ENCODE peak calls at places on chromosomes 11 and 22, in five cellular contexts. N is breast epithelium, Z is NCI-H1092 treated with DMSO at 0.1 percent for 48 hours, Q is DMS79, H is LHCN-M2. V is an unnamed sample.

GRCh38 chr11:93694109-93694508 is 32.6 kb downstream of the CEP295 start:
- DNase-seq in N (no peak), H (no peak), Q (no peak), Z (no peak), V (no peak)

GRCh38 chr22:22884888-22885840 is 2.5 kb upstream of the IGLL5 start:
- DNase-seq in N (peak; percentile 14), Z (no peak), H (peak; percentile 8), Q (no peak), V (no peak)

GRCh38 chr22:43733138-43733537 is 79.0 kb downstream of the EFCAB6 start:
- DNase-seq in Q (no peak), Z (no peak), N (no peak), H (no peak), V (no peak)

GRCh38 chr11:94141511-94142307 is 13.1 kb downstream of the PANX1 start:
- DNase-seq in H (no peak), Z (no peak), N (no peak), Q (no peak), V (no peak)

GRCh38 chr11:80122211-80122610 is 681.4 kb upstream of the TENM4 start:
- DNase-seq in H (no peak), Q (no peak), Z (no peak), N (no peak), V (no peak)

GRCh38 chr11:117872962-117873827 is 3.3 kb downstream of the FXYD6 start:
- DNase-seq in Q (no peak), N (no peak), H (no peak), Z (no peak), V (no peak)

GRCh38 chr11:63610604-63611394 is 3.4 kb downstream of the PLAAT3 start:
- DNase-seq in Q (no peak), H (no peak), Z (peak; percentile 11), N (no peak), V (no peak)

GRCh38 chr11:73416711-73417265 is 40.6 kb downstream of the RELT start:
- DNase-seq in H (no peak), Z (no peak), Q (no peak), N (no peak), V (peak; percentile 11)

GRCh38 chr11:120871924-120872323 is 152.0 kb upstream of the TBCEL start:
- DNase-seq in H (no peak), N (no peak), Q (no peak), Z (no peak), V (no peak)

GRCh38 chr11:44740967-44741366 is 14.2 kb downstream of the TSPAN18 start:
- DNase-seq in H (no peak), Z (no peak), Q (no peak), N (no peak), V (no peak)

GRCh38 chr11:71080239-71081097 is 171.9 kb downstream of the SHANK2 start:
- DNase-seq in H (peak; percentile 64), Q (peak; percentile 85), N (peak; percentile 27), Z (peak; percentile 94), V (peak; percentile 52)

GRCh38 chr11:134386945-134387344 is 25.1 kb downstream of the B3GAT1 start:
- DNase-seq in Q (no peak), N (no peak), H (no peak), Z (no peak), V (no peak)

GRCh38 chr11:59247535-59248227 is 35.0 kb upstream of the MPEG1 start:
- DNase-seq in Q (peak; percentile 25), H (peak; percentile 25), N (no peak), Z (no peak), V (peak; percentile 57)

GRCh38 chr11:76918941-76919386 is 58.2 kb downstream of the ACER3 start:
- DNase-seq in Q (peak; percentile 54), H (peak; percentile 62), N (no peak), Z (peak; percentile 72), V (peak; percentile 9)

GRCh38 chr11:93821617-93822016 is 28.8 kb downstream of the VSTM5 start:
- DNase-seq in H (no peak), Q (no peak), N (no peak), Z (no peak), V (no peak)

GRCh38 chr11:36718481-36718880 is 120.4 kb upstream of the RAG2 start:
- DNase-seq in N (no peak), Z (no peak), Q (no peak), H (no peak), V (no peak)

GRCh38 chr11:102630598-102631448 is 5.7 kb upstream of the MMP20 start:
- DNase-seq in Q (no peak), H (peak; percentile 20), N (no peak), Z (no peak), V (no peak)

GRCh38 chr11:129743029-129743846 is 72.4 kb upstream of the TMEM45B start:
- DNase-seq in Z (no peak), Q (no peak), H (no peak), N (no peak), V (no peak)

GRCh38 chr11:120431633-120432032 is 79.9 kb upstream of the GRIK4 start:
- DNase-seq in H (peak; percentile 87), Q (no peak), N (no peak), Z (no peak), V (peak; percentile 74)

GRCh38 chr11:71489311-71490043 is 36.5 kb downstream of the NADSYN1 start:
- DNase-seq in Q (no peak), H (no peak), Z (no peak), N (no peak), V (peak; percentile 74)

GRCh38 chr22:35450824-35451541 is 51.0 kb downstream of the MCM5 start:
- DNase-seq in Q (no peak), H (no peak), Z (no peak), N (no peak), V (no peak)

GRCh38 chr22:23856721-23857605 is 712 bp upstream of the SLC2A11 start:
- DNase-seq in Q (peak; percentile 31), N (peak; percentile 48), H (peak; percentile 33), Z (peak; percentile 76), V (no peak)

GRCh38 chr11:6099577-6099976 is 7.9 kb upstream of the OR56B4 start:
- DNase-seq in N (no peak), H (no peak), Q (no peak), Z (no peak), V (no peak)

GRCh38 chr11:68031136-68031459 is 617 bp downstream of the NDUFS8 start:
- DNase-seq in H (no peak), N (no peak), Z (no peak), Q (no peak), V (no peak)

GRCh38 chr11:103091441-103091809 is 535 bp downstream of the DCUN1D5 start:
- DNase-seq in Q (peak; percentile 60), H (peak; percentile 29), N (no peak), Z (peak; percentile 38), V (no peak)

GRCh38 chr11:94171693-94172440 is 43.2 kb downstream of the PANX1 start:
- DNase-seq in N (no peak), Q (no peak), Z (no peak), H (peak; percentile 54), V (no peak)

GRCh38 chr11:35629914-35630313 is 11.7 kb downstream of the FJX1 start:
- DNase-seq in N (no peak), H (peak; percentile 99), Z (no peak), Q (no peak), V (peak; percentile 99)

GRCh38 chr11:126061707-126062678 is 673 bp downstream of the CDON start:
- DNase-seq in N (no peak), Q (peak; percentile 78), H (peak; percentile 58), Z (peak; percentile 82), V (peak; percentile 45)

GRCh38 chr22:44413211-44413610 is 84.8 kb downstream of the RTL6 start:
- DNase-seq in H (no peak), Z (no peak), N (no peak), Q (no peak), V (no peak)

GRCh38 chr11:106514706-106515105 is 437.2 kb downstream of the AASDHPPT start:
- DNase-seq in H (no peak), N (no peak), Z (no peak), Q (no peak), V (no peak)

GRCh38 chr22:27840436-27840835 is 38.9 kb upstream of the MN1 start:
- DNase-seq in N (no peak), Z (no peak), H (no peak), Q (no peak), V (no peak)

GRCh38 chr11:109026891-109027489 is 362.1 kb downstream of the DDX10 start:
- DNase-seq in N (no peak), H (peak; percentile 75), Q (no peak), Z (no peak), V (peak; percentile 27)

GRCh38 chr22:30044369-30044768 is 35.9 kb upstream of the HORMAD2 start:
- DNase-seq in Q (peak; percentile 67), H (peak; percentile 84), Z (peak; percentile 2), N (peak; percentile 53), V (peak; percentile 12)

GRCh38 chr22:26914786-26915185 is 257.4 kb downstream of the MIAT start:
- DNase-seq in N (no peak), Q (no peak), H (no peak), Z (no peak), V (no peak)

GRCh38 chr11:124724854-124725718 is 14.7 kb upstream of the NRGN start:
- DNase-seq in N (no peak), H (no peak), Q (no peak), Z (no peak), V (no peak)

GRCh38 chr22:42067706-42068350 is 2.8 kb downstream of the NAGA start:
- DNase-seq in Q (no peak), H (no peak), N (no peak), Z (no peak), V (no peak)

V was measured in NCI-H226.